ENCODE peak calls at places on chromosomes 5 and 9, in ten cellular contexts. Y is iris pigment epithelial cell, L is natural killer cell, E is RPMI8226, N is sciatic nerve, Q is mesothelial cell of epicardium, M is NCI-H2171, G is cardiac septum, F is NCI-H82, I is HS-27A. J is an unnamed sample.

GRCh38 chr9:21031091-21031817 is at the start of gene HACD4:
- DNase-seq in Y (peak; percentile 47), L (peak; percentile 58), E (peak; percentile 35), N (peak; percentile 74), Q (peak; percentile 34), M (no peak), G (peak; percentile 82), F (no peak), I (no peak), J (peak; percentile 72)

GRCh38 chr5:76082790-76083554 is at the start of gene SV2C:
- DNase-seq in Y (peak; percentile 10), L (no peak), E (peak; percentile 11), N (no peak), Q (no peak), M (peak; percentile 33), G (no peak), F (peak; percentile 83), I (no peak), J (no peak)

GRCh38 chr5:80248378-80248777 is 7.5 kb downstream of the SERINC5 start:
- DNase-seq in Y (no peak), L (no peak), E (peak; percentile 17), N (no peak), Q (no peak), M (no peak), G (peak; percentile 9), F (no peak), I (no peak), J (no peak)

GRCh38 chr5:16461782-16462181 is 3.8 kb downstream of the ZNF622 start:
- DNase-seq in Y (peak; percentile 98), L (no peak), E (no peak), N (no peak), Q (no peak), M (no peak), G (no peak), F (no peak), I (peak; percentile 66), J (no peak)

GRCh38 chr9:126671381-126671831 is 57.7 kb downstream of the LMX1B start:
- DNase-seq in Y (peak; percentile 20), L (no peak), E (no peak), N (no peak), Q (no peak), M (no peak), G (no peak), F (peak; percentile 37), I (no peak), J (peak; percentile 73)

GRCh38 chr5:168693883-168694282 is 114.7 kb upstream of the PANK3 start:
- DNase-seq in Y (no peak), L (no peak), E (no peak), N (no peak), Q (no peak), M (no peak), G (no peak), F (no peak), I (no peak), J (no peak)

GRCh38 chr5:74647096-74647495 is 6.6 kb upstream of the ENC1 start:
- DNase-seq in Y (no peak), L (no peak), E (peak; percentile 28), N (no peak), Q (no peak), M (no peak), G (no peak), F (no peak), I (no peak), J (no peak)

GRCh38 chr5:151202381-151203139 is 21.3 kb downstream of the CCDC69 start:
- DNase-seq in Y (peak; percentile 86), L (no peak), E (no peak), N (no peak), Q (no peak), M (no peak), G (no peak), F (no peak), I (no peak), J (no peak)

GRCh38 chr5:139967353-139967752 is 75.7 kb downstream of the NRG2 start:
- DNase-seq in Y (no peak), L (no peak), E (no peak), N (no peak), Q (no peak), M (no peak), G (peak; percentile 44), F (no peak), I (no peak), J (no peak)

GRCh38 chr5:140632366-140633080 is 452 bp downstream of the CD14 start:
- DNase-seq in Y (peak; percentile 59), L (no peak), E (peak; percentile 62), N (peak; percentile 75), Q (no peak), M (no peak), G (peak; percentile 78), F (peak; percentile 53), I (no peak), J (peak; percentile 74)

GRCh38 chr5:10702040-10702629 is 58.9 kb downstream of the DAP start:
- DNase-seq in Y (peak; percentile 99), L (no peak), E (no peak), N (no peak), Q (no peak), M (no peak), G (no peak), F (no peak), I (peak; percentile 97), J (no peak)

GRCh38 chr5:37776826-37777225 is 63.0 kb downstream of the GDNF start:
- DNase-seq in Y (peak; percentile 85), L (no peak), E (no peak), N (no peak), Q (no peak), M (no peak), G (no peak), F (no peak), I (no peak), J (no peak)

GRCh38 chr5:38768411-38769211 is 77.2 kb upstream of the OSMR start:
- DNase-seq in Y (no peak), L (no peak), E (no peak), N (no peak), Q (no peak), M (no peak), G (no peak), F (no peak), I (no peak), J (no peak)

GRCh38 chr9:6793203-6793602 is 35.4 kb downstream of the KDM4C start:
- DNase-seq in Y (no peak), L (no peak), E (no peak), N (no peak), Q (no peak), M (no peak), G (no peak), F (no peak), I (no peak), J (no peak)

GRCh38 chr5:144028644-144029043 is 141.8 kb downstream of the YIPF5 start:
- DNase-seq in Y (peak; percentile 82), L (no peak), E (no peak), N (no peak), Q (no peak), M (no peak), G (no peak), F (no peak), I (no peak), J (no peak)

GRCh38 chr5:169719360-169720314 is 82.6 kb downstream of the DOCK2 start:
- DNase-seq in Y (no peak), L (no peak), E (no peak), N (no peak), Q (no peak), M (no peak), G (no peak), F (no peak), I (no peak), J (no peak)

GRCh38 chr5:96868603-96869371 is 7.5 kb upstream of the ERAP2 start:
- DNase-seq in Y (peak; percentile 83), L (no peak), E (peak; percentile 71), N (no peak), Q (no peak), M (no peak), G (no peak), F (peak; percentile 60), I (no peak), J (no peak)

GRCh38 chr9:128495804-128496417 is 8.6 kb upstream of the GLE1 start:
- DNase-seq in Y (no peak), L (no peak), E (no peak), N (no peak), Q (no peak), M (no peak), G (no peak), F (peak; percentile 13), I (no peak), J (no peak)

GRCh38 chr5:124812771-124813358 is 66.4 kb upstream of the ZNF608 start:
- DNase-seq in Y (no peak), L (no peak), E (no peak), N (no peak), Q (no peak), M (no peak), G (no peak), F (no peak), I (no peak), J (no peak)

GRCh38 chr9:93468763-93469456 is 15.5 kb upstream of the FAM120AOS start:
- DNase-seq in Y (peak; percentile 66), L (peak; percentile 17), E (peak; percentile 9), N (no peak), Q (no peak), M (no peak), G (no peak), F (peak; percentile 51), I (no peak), J (no peak)

GRCh38 chr9:26053954-26054353 is 375.7 kb upstream of the TUSC1 start:
- DNase-seq in Y (no peak), L (no peak), E (no peak), N (no peak), Q (no peak), M (no peak), G (no peak), F (no peak), I (no peak), J (no peak)

GRCh38 chr9:114671605-114672004 is 10.4 kb downstream of the TEX48 start:
- DNase-seq in Y (no peak), L (no peak), E (no peak), N (no peak), Q (no peak), M (no peak), G (no peak), F (no peak), I (no peak), J (no peak)

GRCh38 chr9:15722888-15723287 is 170.0 kb downstream of the CCDC171 start:
- DNase-seq in Y (peak; percentile 58), L (no peak), E (peak; percentile 52), N (no peak), Q (no peak), M (no peak), G (no peak), F (peak; percentile 24), I (no peak), J (no peak)

GRCh38 chr9:137186385-137186784 is 2.0 kb downstream of the ANAPC2 start:
- DNase-seq in Y (no peak), L (no peak), E (peak; percentile 26), N (no peak), Q (no peak), M (no peak), G (no peak), F (no peak), I (no peak), J (no peak)

GRCh38 chr9:120403543-120403856 is 176.5 kb downstream of the CDK5RAP2 start:
- DNase-seq in Y (no peak), L (no peak), E (no peak), N (no peak), Q (no peak), M (no peak), G (no peak), F (no peak), I (no peak), J (no peak)

GRCh38 chr5:135504376-135504775 is 31.4 kb downstream of the NEUROG1 start:
- DNase-seq in Y (no peak), L (no peak), E (no peak), N (no peak), Q (no peak), M (no peak), G (no peak), F (no peak), I (no peak), J (no peak)

GRCh38 chr9:15485836-15486678 is 24.7 kb downstream of the PSIP1 start:
- DNase-seq in Y (peak; percentile 34), L (no peak), E (peak; percentile 12), N (no peak), Q (no peak), M (no peak), G (no peak), F (no peak), I (no peak), J (no peak)

GRCh38 chr9:98652741-98653140 is 56.0 kb downstream of the GABBR2 start:
- DNase-seq in Y (no peak), L (no peak), E (no peak), N (no peak), Q (no peak), M (no peak), G (no peak), F (no peak), I (no peak), J (no peak)

J was measured in left ventricle myocardium superior.